ENCODE peak calls at places on chromosomes 1 and 21, in four cellular contexts. K is Peyer's patch, H is cardiac muscle cell, D is IMR-90. B is an unnamed sample.

GRCh38 chr21:46144464-46145070 is 10.8 kb downstream of the FTCD start:
- DNase-seq in K (no peak), H (no peak), D (no peak), B (no peak)

GRCh38 chr21:42098957-42099547 is 27.9 kb downstream of the UMODL1 start:
- DNase-seq in K (no peak), H (no peak), D (no peak), B (no peak)

GRCh38 chr1:205488074-205488723 is 16.3 kb upstream of the CDK18 start:
- DNase-seq in K (no peak), H (peak; percentile 88), D (peak; percentile 59), B (peak; percentile 69)

GRCh38 chr1:86382878-86383277 is 13.2 kb downstream of the ODF2L start:
- DNase-seq in K (no peak), H (no peak), D (no peak), B (no peak)

GRCh38 chr1:35557118-35557610 is at the start of gene KIAA0319L:
- DNase-seq in K (peak; percentile 94), H (peak; percentile 87), D (peak; percentile 37), B (peak; percentile 89)

GRCh38 chr1:186842547-186842946 is 13.8 kb downstream of the PLA2G4A start:
- DNase-seq in K (no peak), H (no peak), D (no peak), B (no peak)

GRCh38 chr1:246262281-246262680 is 244.8 kb downstream of the SMYD3 start:
- DNase-seq in K (no peak), H (no peak), D (peak; percentile 8), B (no peak)

GRCh38 chr1:58979085-58979484 is 195.2 kb upstream of the JUN start:
- DNase-seq in K (no peak), H (no peak), D (peak; percentile 20), B (no peak)

DNA sequence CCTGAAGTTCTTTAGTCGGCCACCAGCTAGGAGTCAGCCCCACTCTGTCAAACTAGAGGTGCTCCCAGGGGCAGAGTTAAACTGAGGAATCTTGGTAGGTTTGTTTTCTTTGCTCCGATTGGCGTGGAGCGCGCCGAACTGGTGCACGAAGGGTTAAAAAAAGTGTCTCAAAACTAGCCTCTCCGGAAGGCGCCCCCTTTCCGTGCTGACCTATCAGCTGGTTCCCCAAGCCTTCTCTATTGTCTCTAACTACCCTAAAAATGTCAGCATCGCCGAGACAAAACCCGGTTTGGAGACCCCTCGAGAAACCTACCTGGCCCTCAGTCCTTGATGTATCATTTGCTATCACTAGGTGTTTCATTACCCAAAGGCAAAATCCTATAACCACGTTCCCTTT is 2.2 kb downstream of the TGFB2 start:
- DNase-seq in K (no peak), H (peak; percentile 45), D (peak; percentile 30), B (no peak)
- H3K4me3 ChIP-seq in K (peak overlapping the region; percentile 66), H (peak overlapping the region; percentile 94), D (peak overlapping the region; percentile 81), B (no peak overlapping the region)

DNA sequence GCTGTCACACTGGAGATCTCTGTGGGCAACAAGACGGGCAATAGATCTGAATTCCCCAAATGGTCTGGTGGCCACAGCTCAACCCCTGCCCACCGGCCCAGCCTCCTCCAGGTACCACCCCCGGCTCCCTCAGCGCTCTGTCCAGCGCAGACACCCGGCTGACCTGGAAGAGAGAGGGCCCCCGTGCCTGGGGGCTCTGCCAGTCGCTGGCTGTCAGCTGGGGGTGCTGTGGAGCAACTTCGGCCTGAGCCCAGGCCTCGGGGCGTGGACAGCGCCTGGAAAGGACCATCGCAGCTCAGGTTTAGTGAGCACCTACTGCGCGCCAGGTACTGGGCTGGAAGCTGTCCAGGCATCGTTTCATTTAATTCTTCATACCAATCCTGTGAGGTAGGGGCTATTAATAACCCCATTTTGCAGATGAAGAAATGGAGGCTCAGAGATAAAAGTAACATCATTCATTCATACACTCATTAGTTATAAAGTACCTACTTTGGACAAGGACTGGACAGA is 51.0 kb downstream of the AHDC1 start:
- DNase-seq in K (no peak), H (no peak), D (no peak), B (no peak)
- TF ChIP-seq CTCF in K (no peak), H (no peak), D (no peak), B (no peak)

GRCh38 chr1:3986686-3987218 is 86.7 kb upstream of the C1orf174 start:
- DNase-seq in K (no peak), H (no peak), D (no peak), B (no peak)

GRCh38 chr1:3989465-3989864 is 89.4 kb upstream of the C1orf174 start:
- DNase-seq in K (no peak), H (no peak), D (no peak), B (no peak)

GRCh38 chr1:3984586-3984985 is 84.5 kb upstream of the C1orf174 start:
- DNase-seq in K (peak; percentile 16), H (no peak), D (no peak), B (no peak)

GRCh38 chr1:3988431-3988830 is 88.4 kb upstream of the C1orf174 start:
- DNase-seq in K (no peak), H (no peak), D (no peak), B (no peak)

GRCh38 chr1:3987669-3988235 is 87.7 kb upstream of the C1orf174 start:
- DNase-seq in K (peak; percentile 18), H (no peak), D (no peak), B (no peak)
- H3K4me3 ChIP-seq in K (no peak overlapping the region), H (no peak overlapping the region), D (no peak overlapping the region), B (no peak overlapping the region)

GRCh38 chr1:196450143-196450911 is 157.9 kb downstream of the KCNT2 start:
- DNase-seq in K (no peak), H (no peak), D (no peak), B (no peak)
- TF ChIP-seq CTCF in K (no peak), H (no peak), D (no peak), B (no peak)

DNA sequence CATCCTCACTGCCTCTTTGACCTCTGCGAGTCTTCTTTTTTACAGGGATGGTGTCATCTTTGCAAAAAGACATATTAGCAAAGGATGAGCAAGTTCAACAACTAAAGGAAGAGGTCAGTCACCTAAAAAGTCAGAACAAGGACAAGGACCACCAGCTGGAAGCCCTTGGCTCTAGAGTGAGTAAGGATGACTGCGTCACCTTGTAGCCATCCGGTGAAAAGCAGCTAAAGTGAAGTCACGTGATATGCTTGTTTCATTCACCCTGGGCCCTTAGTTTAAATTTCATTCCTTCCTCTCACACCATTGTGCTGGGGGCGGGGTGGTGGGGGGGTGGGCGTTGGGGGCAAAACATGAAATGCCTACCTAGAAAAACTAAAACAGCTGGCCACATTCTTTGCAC is 66.0 kb downstream of the FHAD1 start:
- DNase-seq in K (no peak), H (no peak), D (peak; percentile 37), B (no peak)
- H3K4me3 ChIP-seq in K (no peak overlapping the region), H (no peak overlapping the region), D (no peak overlapping the region), B (no peak overlapping the region)

GRCh38 chr1:83762419-83762818 is 236.5 kb downstream of the TTLL7 start:
- DNase-seq in K (no peak), H (no peak), D (no peak), B (no peak)

GRCh38 chr1:83761977-83762376 is 237.0 kb downstream of the TTLL7 start:
- DNase-seq in K (no peak), H (no peak), D (no peak), B (no peak)

GRCh38 chr1:83763281-83764095 is 235.4 kb downstream of the TTLL7 start:
- DNase-seq in K (no peak), H (no peak), D (no peak), B (no peak)

GRCh38 chr1:83760211-83760978 is 238.5 kb downstream of the TTLL7 start:
- DNase-seq in K (no peak), H (no peak), D (no peak), B (no peak)

GRCh38 chr1:83761084-83761760 is 237.7 kb downstream of the TTLL7 start:
- DNase-seq in K (no peak), H (peak; percentile 9), D (no peak), B (no peak)
- TF ChIP-seq CTCF in K (no peak), H (no peak), D (no peak), B (no peak)

B was measured in adrenal gland.